ENCODE peak calls at places on chromosomes 16 and 17, in nine cellular contexts. One of them, this sample, is unnamed. For H3K4me1 and H3K27me3, the result is how much of the 10 kb centered on the place peaks cover.

GRCh38 chr17:78144736-78145641 is 1.2 kb upstream of the C17orf99 start:
- DNase-seq in psoas muscle: no peak
- DNase-seq in mesenchymal stem cell: no peak
- DNase-seq in upper lobe of right lung: peak
- DNase-seq in SJSA1: no peak
- DNase-seq in adrenal gland: no peak
- DNase-seq in breast epithelium: peak
- DNase-seq in heart left ventricle: no peak
- DNase-seq in ovary: peak
- DNase-seq in this sample: peak

GRCh38 chr17:21209511-21210175 is 4.3 kb downstream of the TMEM11 start:
- DNase-seq in psoas muscle: peak
- DNase-seq in mesenchymal stem cell: no peak
- DNase-seq in breast epithelium: no peak
- DNase-seq in upper lobe of right lung: peak
- DNase-seq in ovary: no peak
- DNase-seq in heart left ventricle: peak
- DNase-seq in SJSA1: no peak
- DNase-seq in adrenal gland: no peak
- DNase-seq in this sample: peak

GRCh38 chr17:29593546-29594440 is 861 bp downstream of the ANKRD13B start:
- DNase-seq in SJSA1: no peak
- DNase-seq in ovary: peak
- DNase-seq in heart left ventricle: peak
- DNase-seq in adrenal gland: peak
- DNase-seq in psoas muscle: no peak
- DNase-seq in mesenchymal stem cell: peak
- DNase-seq in breast epithelium: no peak
- DNase-seq in upper lobe of right lung: peak
- DNase-seq in this sample: no peak

GRCh38 chr16:86789621-86790051 is 211.3 kb downstream of the FOXL1 start:
- DNase-seq in psoas muscle: no peak
- DNase-seq in ovary: no peak
- DNase-seq in adrenal gland: no peak
- DNase-seq in mesenchymal stem cell: peak
- DNase-seq in upper lobe of right lung: no peak
- DNase-seq in SJSA1: no peak
- DNase-seq in breast epithelium: no peak
- DNase-seq in heart left ventricle: no peak
- DNase-seq in this sample: no peak

GRCh38 chr17:27860971-27861669 is 32.0 kb downstream of the LYRM9 start:
- DNase-seq in mesenchymal stem cell: no peak
- DNase-seq in ovary: no peak
- DNase-seq in upper lobe of right lung: no peak
- DNase-seq in psoas muscle: no peak
- DNase-seq in adrenal gland: no peak
- DNase-seq in breast epithelium: no peak
- DNase-seq in SJSA1: no peak
- DNase-seq in heart left ventricle: no peak
- DNase-seq in this sample: no peak

GRCh38 chr16:75565640-75566039 is 539 bp upstream of the GABARAPL2 start:
- DNase-seq in mesenchymal stem cell: no peak
- DNase-seq in heart left ventricle: no peak
- DNase-seq in adrenal gland: no peak
- DNase-seq in upper lobe of right lung: no peak
- DNase-seq in breast epithelium: no peak
- DNase-seq in ovary: no peak
- DNase-seq in SJSA1: no peak
- DNase-seq in psoas muscle: no peak
- DNase-seq in this sample: no peak

GRCh38 chr16:7367309-7367708 is 34.7 kb downstream of the RBFOX1 start:
- DNase-seq in upper lobe of right lung: no peak
- DNase-seq in breast epithelium: no peak
- DNase-seq in ovary: no peak
- DNase-seq in psoas muscle: no peak
- DNase-seq in heart left ventricle: no peak
- DNase-seq in mesenchymal stem cell: no peak
- DNase-seq in SJSA1: no peak
- DNase-seq in adrenal gland: no peak
- DNase-seq in this sample: no peak

GRCh38 chr16:51402785-51403184 is 251.7 kb upstream of the SALL1 start:
- DNase-seq in breast epithelium: no peak
- DNase-seq in adrenal gland: no peak
- DNase-seq in psoas muscle: no peak
- DNase-seq in ovary: peak
- DNase-seq in upper lobe of right lung: no peak
- DNase-seq in heart left ventricle: no peak
- DNase-seq in SJSA1: no peak
- DNase-seq in mesenchymal stem cell: no peak
- DNase-seq in this sample: no peak

GRCh38 chr17:36124879-36125824 is 21.5 kb downstream of the CCL4 start:
- DNase-seq in ovary: no peak
- DNase-seq in SJSA1: no peak
- DNase-seq in breast epithelium: no peak
- DNase-seq in mesenchymal stem cell: no peak
- DNase-seq in adrenal gland: no peak
- DNase-seq in psoas muscle: no peak
- DNase-seq in upper lobe of right lung: no peak
- DNase-seq in heart left ventricle: no peak
- DNase-seq in this sample: no peak

GRCh38 chr17:43702636-43703035 is 40.9 kb upstream of the MEOX1 start:
- DNase-seq in mesenchymal stem cell: no peak
- DNase-seq in psoas muscle: no peak
- DNase-seq in upper lobe of right lung: no peak
- DNase-seq in breast epithelium: no peak
- DNase-seq in heart left ventricle: no peak
- DNase-seq in SJSA1: no peak
- DNase-seq in ovary: no peak
- DNase-seq in adrenal gland: no peak
- DNase-seq in this sample: no peak

GRCh38 chr17:14489986-14490385 is 189.1 kb downstream of the HS3ST3B1 start:
- DNase-seq in ovary: no peak
- DNase-seq in psoas muscle: no peak
- DNase-seq in SJSA1: no peak
- DNase-seq in heart left ventricle: no peak
- DNase-seq in adrenal gland: no peak
- DNase-seq in upper lobe of right lung: no peak
- DNase-seq in breast epithelium: no peak
- DNase-seq in mesenchymal stem cell: no peak
- DNase-seq in this sample: no peak

DNA sequence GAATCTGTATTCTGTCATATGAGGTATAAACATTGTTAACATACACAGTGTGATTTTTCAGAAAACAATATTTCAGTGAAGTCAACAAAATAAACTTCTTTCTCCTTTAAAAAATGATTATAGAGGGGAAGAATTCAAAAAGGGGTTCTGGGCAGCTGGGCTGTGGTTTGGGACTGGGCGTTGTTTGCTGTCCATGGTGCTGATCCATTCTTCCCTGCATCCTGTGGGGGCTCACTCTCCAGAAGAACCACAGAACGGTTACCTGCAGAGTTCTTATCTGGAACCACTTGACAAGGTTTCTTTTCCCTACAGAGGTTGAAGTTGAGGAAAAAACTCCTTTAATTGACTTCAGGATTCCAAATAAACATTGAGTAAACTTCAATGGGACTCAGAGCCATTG is 1091.0 kb downstream of the CDH8 start:
- DNase-seq in mesenchymal stem cell: no peak
- DNase-seq in ovary: no peak
- DNase-seq in adrenal gland: no peak
- DNase-seq in upper lobe of right lung: no peak
- DNase-seq in heart left ventricle: no peak
- DNase-seq in SJSA1: no peak
- DNase-seq in psoas muscle: no peak
- DNase-seq in breast epithelium: no peak
- DNase-seq in this sample: no peak
- H3K27ac ChIP-seq in mesenchymal stem cell: no peak
- H3K27ac ChIP-seq in ovary: no peak
- H3K27ac ChIP-seq in adrenal gland: no peak
- H3K27ac ChIP-seq in upper lobe of right lung: no peak
- H3K27ac ChIP-seq in heart left ventricle: no peak
- H3K27ac ChIP-seq in SJSA1: no peak
- H3K27ac ChIP-seq in psoas muscle: no peak
- H3K27ac ChIP-seq in breast epithelium: no peak
- H3K27ac ChIP-seq in this sample: no peak

GRCh38 chr16:88978608-88979346 is 1.8 kb upstream of the CBFA2T3 start:
- DNase-seq in adrenal gland: no peak
- DNase-seq in SJSA1: no peak
- DNase-seq in heart left ventricle: no peak
- DNase-seq in upper lobe of right lung: no peak
- DNase-seq in breast epithelium: no peak
- DNase-seq in psoas muscle: no peak
- DNase-seq in mesenchymal stem cell: no peak
- DNase-seq in ovary: no peak
- DNase-seq in this sample: no peak

GRCh38 chr16:88982286-88983084 is 5.5 kb upstream of the CBFA2T3 start:
- DNase-seq in ovary: no peak
- DNase-seq in psoas muscle: no peak
- DNase-seq in breast epithelium: no peak
- DNase-seq in upper lobe of right lung: no peak
- DNase-seq in heart left ventricle: no peak
- DNase-seq in adrenal gland: no peak
- DNase-seq in mesenchymal stem cell: no peak
- DNase-seq in SJSA1: no peak
- DNase-seq in this sample: no peak

GRCh38 chr16:88977028-88977844 is at the start of gene CBFA2T3:
- DNase-seq in mesenchymal stem cell: peak
- DNase-seq in psoas muscle: peak
- DNase-seq in upper lobe of right lung: peak
- DNase-seq in heart left ventricle: peak
- DNase-seq in ovary: peak
- DNase-seq in SJSA1: no peak
- DNase-seq in adrenal gland: peak
- DNase-seq in breast epithelium: peak
- DNase-seq in this sample: peak

GRCh38 chr16:88977845-88978607 is 1.0 kb upstream of the CBFA2T3 start:
- DNase-seq in heart left ventricle: no peak
- DNase-seq in adrenal gland: no peak
- DNase-seq in SJSA1: no peak
- DNase-seq in mesenchymal stem cell: no peak
- DNase-seq in upper lobe of right lung: no peak
- DNase-seq in breast epithelium: no peak
- DNase-seq in ovary: no peak
- DNase-seq in psoas muscle: no peak
- DNase-seq in this sample: no peak

GRCh38 chr16:88979616-88980015 is 2.6 kb upstream of the CBFA2T3 start:
- DNase-seq in SJSA1: no peak
- DNase-seq in breast epithelium: no peak
- DNase-seq in adrenal gland: no peak
- DNase-seq in psoas muscle: no peak
- DNase-seq in ovary: no peak
- DNase-seq in mesenchymal stem cell: no peak
- DNase-seq in heart left ventricle: no peak
- DNase-seq in upper lobe of right lung: no peak
- DNase-seq in this sample: no peak
- H3K4me1 ChIP-seq in SJSA1: under half
- H3K4me1 ChIP-seq in breast epithelium: under half
- H3K4me1 ChIP-seq in adrenal gland: under half
- H3K4me1 ChIP-seq in psoas muscle: under half
- H3K4me1 ChIP-seq in ovary: under half
- H3K4me1 ChIP-seq in mesenchymal stem cell: under half
- H3K4me1 ChIP-seq in heart left ventricle: under half
- H3K4me1 ChIP-seq in upper lobe of right lung: under half
- H3K4me1 ChIP-seq in this sample: under half

GRCh38 chr17:79169861-79170260 is 95.2 kb downstream of the ENGASE start:
- DNase-seq in SJSA1: no peak
- DNase-seq in ovary: no peak
- DNase-seq in mesenchymal stem cell: no peak
- DNase-seq in adrenal gland: no peak
- DNase-seq in psoas muscle: no peak
- DNase-seq in upper lobe of right lung: no peak
- DNase-seq in heart left ventricle: no peak
- DNase-seq in breast epithelium: no peak
- DNase-seq in this sample: no peak
- H3K27me3 ChIP-seq in SJSA1: half or more
- H3K27me3 ChIP-seq in ovary: under half
- H3K27me3 ChIP-seq in mesenchymal stem cell: half or more
- H3K27me3 ChIP-seq in adrenal gland: under half
- H3K27me3 ChIP-seq in psoas muscle: half or more
- H3K27me3 ChIP-seq in upper lobe of right lung: under half
- H3K27me3 ChIP-seq in heart left ventricle: under half
- H3K27me3 ChIP-seq in breast epithelium: half or more
- H3K27me3 ChIP-seq in this sample: under half

GRCh38 chr17:1201132-1201702 is 21.4 kb upstream of the ABR start:
- DNase-seq in adrenal gland: peak
- DNase-seq in breast epithelium: no peak
- DNase-seq in upper lobe of right lung: no peak
- DNase-seq in ovary: no peak
- DNase-seq in mesenchymal stem cell: no peak
- DNase-seq in heart left ventricle: no peak
- DNase-seq in SJSA1: no peak
- DNase-seq in psoas muscle: no peak
- DNase-seq in this sample: no peak

GRCh38 chr17:1203111-1203966 is 23.6 kb upstream of the ABR start:
- DNase-seq in adrenal gland: peak
- DNase-seq in psoas muscle: peak
- DNase-seq in mesenchymal stem cell: peak
- DNase-seq in upper lobe of right lung: peak
- DNase-seq in breast epithelium: peak
- DNase-seq in ovary: peak
- DNase-seq in heart left ventricle: peak
- DNase-seq in SJSA1: peak
- DNase-seq in this sample: peak

GRCh38 chr17:1208966-1209365 is 29.2 kb upstream of the ABR start:
- DNase-seq in breast epithelium: no peak
- DNase-seq in heart left ventricle: no peak
- DNase-seq in mesenchymal stem cell: no peak
- DNase-seq in adrenal gland: no peak
- DNase-seq in upper lobe of right lung: no peak
- DNase-seq in SJSA1: no peak
- DNase-seq in ovary: no peak
- DNase-seq in psoas muscle: no peak
- DNase-seq in this sample: peak

GRCh38 chr17:1203967-1204291 is 24.1 kb upstream of the ABR start:
- DNase-seq in heart left ventricle: no peak
- DNase-seq in adrenal gland: peak
- DNase-seq in breast epithelium: no peak
- DNase-seq in psoas muscle: no peak
- DNase-seq in mesenchymal stem cell: no peak
- DNase-seq in upper lobe of right lung: no peak
- DNase-seq in ovary: no peak
- DNase-seq in SJSA1: no peak
- DNase-seq in this sample: no peak

GRCh38 chr17:1206016-1206787 is 26.4 kb upstream of the ABR start:
- DNase-seq in breast epithelium: no peak
- DNase-seq in ovary: no peak
- DNase-seq in SJSA1: no peak
- DNase-seq in upper lobe of right lung: no peak
- DNase-seq in psoas muscle: no peak
- DNase-seq in adrenal gland: no peak
- DNase-seq in heart left ventricle: no peak
- DNase-seq in mesenchymal stem cell: no peak
- DNase-seq in this sample: no peak
- H3K27ac ChIP-seq in breast epithelium: no peak
- H3K27ac ChIP-seq in ovary: no peak
- H3K27ac ChIP-seq in SJSA1: no peak
- H3K27ac ChIP-seq in upper lobe of right lung: no peak
- H3K27ac ChIP-seq in psoas muscle: no peak
- H3K27ac ChIP-seq in adrenal gland: no peak
- H3K27ac ChIP-seq in heart left ventricle: no peak
- H3K27ac ChIP-seq in mesenchymal stem cell: no peak
- H3K27ac ChIP-seq in this sample: no peak

GRCh38 chr16:3810818-3811217 is 69.7 kb downstream of the CREBBP start:
- DNase-seq in SJSA1: no peak
- DNase-seq in adrenal gland: no peak
- DNase-seq in ovary: no peak
- DNase-seq in mesenchymal stem cell: no peak
- DNase-seq in heart left ventricle: no peak
- DNase-seq in psoas muscle: no peak
- DNase-seq in upper lobe of right lung: no peak
- DNase-seq in breast epithelium: no peak
- DNase-seq in this sample: no peak
- H3K4me1 ChIP-seq in SJSA1: under half
- H3K4me1 ChIP-seq in adrenal gland: under half
- H3K4me1 ChIP-seq in ovary: under half
- H3K4me1 ChIP-seq in mesenchymal stem cell: under half
- H3K4me1 ChIP-seq in heart left ventricle: half or more
- H3K4me1 ChIP-seq in psoas muscle: under half
- H3K4me1 ChIP-seq in upper lobe of right lung: under half
- H3K4me1 ChIP-seq in breast epithelium: under half
- H3K4me1 ChIP-seq in this sample: under half

This sample was measured in colonic mucosa.